ENCODE peak calls at places on chromosomes 3 and 15, in six cellular contexts. W is GM10248; H is uterus; G is HCEC 1CT; Q is tibial nerve; C is CD4-positive, CD25-positive, alpha-beta regulatory T cell. N is an unnamed sample.
A peak's percentile ranks its signal among the peaks of the same experiment; 100 is the strongest.

GRCh38 chr3:58708116-58708791 is 41.7 kb upstream of the FAM3D start:
- DNase-seq in C (no peak), H (no peak), Q (no peak), G (no peak), W (no peak), N (no peak)

GRCh38 chr3:47306022-47306421 is 23.3 kb downstream of the KLHL18 start:
- DNase-seq in Q (no peak), G (no peak), C (no peak), W (no peak), H (no peak), N (no peak)

GRCh38 chr3:17233398-17233800 is 348.6 kb downstream of the PLCL2 start:
- DNase-seq in C (peak; percentile 22), H (no peak), Q (no peak), W (peak; percentile 28), G (peak; percentile 71), N (peak; percentile 6)

GRCh38 chr3:153959321-153959717 is 161.9 kb upstream of the ARHGEF26 start:
- DNase-seq in H (no peak), C (no peak), Q (no peak), W (no peak), G (no peak), N (no peak)

GRCh38 chr15:82536409-82537350 is 3.6 kb downstream of the RPS17 start:
- DNase-seq in Q (no peak), W (no peak), G (no peak), H (no peak), C (no peak), N (no peak)

GRCh38 chr3:49248828-49249227 is 28.2 kb downstream of the C3orf62 start:
- DNase-seq in W (peak; percentile 38), G (peak; percentile 3), Q (peak; percentile 26), C (no peak), H (no peak), N (no peak)

GRCh38 chr3:385151-385550 is 188.6 kb downstream of the CHL1 start:
- DNase-seq in W (no peak), Q (no peak), G (peak; percentile 29), H (no peak), C (no peak), N (no peak)

GRCh38 chr15:36844453-36845094 is 255.8 kb downstream of the MEIS2 start:
- DNase-seq in Q (no peak), H (no peak), W (no peak), C (no peak), G (peak; percentile 29), N (no peak)

GRCh38 chr3:88031543-88032148 is 27.2 kb downstream of the CGGBP1 start:
- DNase-seq in Q (no peak), G (peak; percentile 64), C (no peak), H (no peak), W (peak; percentile 31), N (no peak)

GRCh38 chr15:65130941-65131340 is 2.7 kb downstream of the PDCD7 start:
- DNase-seq in C (no peak), W (no peak), G (no peak), Q (no peak), H (no peak), N (no peak)

GRCh38 chr3:69671082-69671952 is 67.9 kb upstream of the MITF start:
- DNase-seq in C (no peak), Q (peak; percentile 87), G (peak; percentile 39), W (peak; percentile 44), H (peak; percentile 61), N (peak; percentile 3)

GRCh38 chr15:50816191-50816590 is 50.7 kb upstream of the SPPL2A start:
- DNase-seq in Q (no peak), C (no peak), G (no peak), H (no peak), W (no peak), N (no peak)

GRCh38 chr3:194720048-194720447 is 34.4 kb downstream of the FAM43A start:
- DNase-seq in Q (no peak), H (no peak), G (no peak), C (no peak), W (no peak), N (no peak)

GRCh38 chr3:128237348-128238099 is 84.2 kb downstream of the EEFSEC start:
- DNase-seq in Q (no peak), H (no peak), W (no peak), C (no peak), G (no peak), N (no peak)

GRCh38 chr15:70281261-70281810 is 183.6 kb upstream of the TLE3 start:
- DNase-seq in Q (no peak), G (no peak), H (no peak), W (no peak), C (no peak), N (no peak)

GRCh38 chr3:159418571-159419526 is 569.8 kb upstream of the IL12A start:
- DNase-seq in H (no peak), C (no peak), W (no peak), Q (no peak), G (peak; percentile 79), N (no peak)

GRCh38 chr3:194381460-194381875 is 11.9 kb upstream of the LRRC15 start:
- DNase-seq in H (no peak), W (no peak), G (no peak), Q (no peak), C (no peak), N (no peak)

GRCh38 chr3:58429657-58430056 is 4.0 kb downstream of the PDHB start:
- DNase-seq in W (peak; percentile 32), H (no peak), Q (no peak), G (no peak), C (no peak), N (no peak)

GRCh38 chr3:144770291-144770690 is 798.7 kb downstream of the DIPK2A start:
- DNase-seq in C (no peak), H (no peak), G (no peak), W (no peak), Q (no peak), N (no peak)

GRCh38 chr3:78507196-78507984 is 1260.4 kb downstream of the ROBO1 start:
- DNase-seq in C (no peak), G (no peak), H (no peak), W (no peak), Q (no peak), N (no peak)

GRCh38 chr3:40602778-40603385 is 78.1 kb downstream of the ZNF621 start:
- DNase-seq in G (no peak), Q (no peak), H (no peak), W (no peak), C (no peak), N (no peak)

GRCh38 chr3:194231840-194232832 is 96.2 kb downstream of the HES1 start:
- DNase-seq in W (no peak), C (no peak), H (no peak), Q (no peak), G (no peak), N (no peak)

GRCh38 chr3:169667380-169667671 is 3.8 kb upstream of the MECOM start:
- DNase-seq in C (no peak), Q (no peak), G (no peak), W (no peak), H (no peak), N (no peak)

GRCh38 chr3:146256851-146257486 is 6.1 kb upstream of the PLSCR4 start:
- DNase-seq in G (peak; percentile 64), W (no peak), C (no peak), H (no peak), Q (no peak), N (no peak)

GRCh38 chr3:133887075-133887950 is 8.4 kb downstream of the RAB6B start:
- DNase-seq in H (no peak), W (peak; percentile 6), Q (no peak), G (no peak), C (no peak), N (no peak)

GRCh38 chr3:59783468-59783988 is 733.7 kb upstream of the CFAP20DC start:
- DNase-seq in W (no peak), G (no peak), C (no peak), Q (no peak), H (no peak), N (peak; percentile 31)

GRCh38 chr15:58260911-58261267 is 122.7 kb downstream of the AQP9 start:
- DNase-seq in H (no peak), C (no peak), G (no peak), Q (no peak), W (no peak), N (no peak)

GRCh38 chr15:89822951-89823701 is 8.5 kb upstream of the ANPEP start:
- DNase-seq in W (no peak), C (no peak), H (no peak), G (peak; percentile 62), Q (no peak), N (no peak)

N was measured in activated naive CD8-positive, alpha-beta T cell treated with anti-CD3 and anti-CD28 coated beads, Interleukin-2, amount 50 U/mL, for 24 hours.